ENCODE peak calls at places on chromosomes 4 and X, in six cellular contexts. L, W, X, A, K and I are unnamed samples.

GRCh38 chrX:70168238-70169188 is 8.8 kb upstream of the DGAT2L6 start:
- DNase-seq in W (no peak), L (peak; percentile 73), K (no peak), X (peak; percentile 74), A (no peak), I (no peak)

GRCh38 chrX:7941390-7942042 is 14.3 kb upstream of the PNPLA4 start:
- DNase-seq in K (no peak), W (no peak), A (no peak), X (peak; percentile 17), L (peak; percentile 20), I (no peak)

GRCh38 chrX:68842781-68843581 is 14.2 kb downstream of the EFNB1 start:
- DNase-seq in K (peak; percentile 66), W (no peak), X (no peak), L (peak; percentile 10), A (no peak), I (no peak)

GRCh38 chr4:139018501-139018900 is 2.9 kb downstream of the NOCT start:
- DNase-seq in W (no peak), K (no peak), X (no peak), A (no peak), L (peak; percentile 62), I (no peak)

GRCh38 chr4:179989975-179990374 is 2253.2 kb upstream of the TENM3 start:
- DNase-seq in X (no peak), W (no peak), A (no peak), L (no peak), K (no peak), I (no peak)

GRCh38 chr4:99087887-99088484 is 602 bp downstream of the ADH5 start:
- DNase-seq in K (peak; percentile 81), W (no peak), L (peak; percentile 87), X (peak; percentile 50), A (no peak), I (no peak)

GRCh38 chr4:137558951-137559350 is 26.7 kb upstream of the PCDH18 start:
- DNase-seq in L (peak; percentile 78), X (no peak), K (no peak), A (no peak), W (no peak), I (no peak)

GRCh38 chr4:76850010-76850441 is 47.9 kb downstream of the SOWAHB start:
- DNase-seq in L (peak; percentile 96), A (no peak), K (no peak), X (no peak), W (no peak), I (no peak)

GRCh38 chr4:38075370-38076152 is 115.4 kb downstream of the PTTG2 start:
- DNase-seq in W (no peak), L (peak; percentile 85), X (no peak), A (no peak), K (no peak), I (no peak)